ENCODE peak calls at places on chromosomes 11 and 22, in six cellular contexts. T is EL; H is activated naive CD4-positive, alpha-beta T cell treated with Interleukin-2 at 50 U/mL for 16 hours; B is posterior cingulate gyrus; Y is Calu3; P is stimulated activated CD4-positive, alpha-beta T cell treated with anti-CD3 and anti-CD28 coated beads, TNF-alpha, amount 100 ng/mL, for 48 hours. K is an unnamed sample.

GRCh38 chr22:41338614-41339212 is 37.4 kb downstream of the ZC3H7B start:
- DNase-seq in T (no peak), H (no peak), B (no peak), Y (no peak), P (no peak), K (no peak)

GRCh38 chr11:125071408-125071807 is 8.3 kb downstream of the SLC37A2 start:
- DNase-seq in T (peak), H (no peak), B (no peak), Y (no peak), P (no peak), K (no peak)

GRCh38 chr22:30481711-30482110 is 9.9 kb upstream of the SEC14L3 start:
- DNase-seq in T (peak), H (no peak), B (no peak), Y (no peak), P (no peak), K (no peak)

GRCh38 chr11:69467196-69467595 is 14.3 kb upstream of the LINC01488 start:
- DNase-seq in T (no peak), H (no peak), B (no peak), Y (no peak), P (no peak), K (no peak)

GRCh38 chr11:131681875-131682274 is 311.5 kb downstream of the NTM start:
- DNase-seq in T (no peak), H (no peak), B (no peak), Y (no peak), P (no peak), K (no peak)

GRCh38 chr22:35742342-35743100 is 24.8 kb downstream of the APOL5 start:
- DNase-seq in T (peak), H (no peak), B (no peak), Y (no peak), P (no peak), K (no peak)

GRCh38 chr22:33835196-33835788 is 85.0 kb downstream of the LARGE1 start:
- DNase-seq in T (no peak), H (no peak), B (no peak), Y (no peak), P (no peak), K (no peak)

GRCh38 chr11:19781351-19781750 is 68.7 kb downstream of the NAV2 start:
- DNase-seq in T (no peak), H (no peak), B (no peak), Y (no peak), P (no peak), K (no peak)

GRCh38 chr11:115892016-115892415 is 387.8 kb upstream of the CADM1 start:
- DNase-seq in T (no peak), H (no peak), B (no peak), Y (no peak), P (no peak), K (no peak)

GRCh38 chr11:122100222-122101080 is 15.6 kb downstream of the BLID start:
- DNase-seq in T (peak), H (no peak), B (peak), Y (no peak), P (no peak), K (no peak)

GRCh38 chr11:68870470-68870869 is 28.8 kb upstream of the CPT1A start:
- DNase-seq in T (peak), H (no peak), B (no peak), Y (peak), P (no peak), K (no peak)

GRCh38 chr11:4093519-4094347 is 866 bp upstream of the RRM1 start:
- DNase-seq in T (no peak), H (no peak), B (no peak), Y (no peak), P (no peak), K (no peak)

GRCh38 chr11:12179019-12179418 is 68.6 kb downstream of the MICAL2 start:
- DNase-seq in T (no peak), H (no peak), B (no peak), Y (peak), P (no peak), K (no peak)

GRCh38 chr11:44831605-44832394 is 105.0 kb downstream of the TSPAN18 start:
- DNase-seq in T (no peak), H (no peak), B (no peak), Y (no peak), P (no peak), K (no peak)

GRCh38 chr11:78228467-78228866 is 39.7 kb downstream of the USP35 start:
- DNase-seq in T (peak), H (no peak), B (no peak), Y (peak), P (no peak), K (no peak)

GRCh38 chr22:31346255-31346732 is at the start of gene PATZ1:
- DNase-seq in T (peak), H (peak), B (peak), Y (peak), P (peak), K (peak)